ENCODE peak calls at places on chromosomes 12 and 14, in seven cellular contexts. I is thoracic aorta, G is breast epithelium, E is hepatocyte, Q is A673, R is suprapubic skin, N is heart right ventricle. X is an unnamed sample.

GRCh38 chr14:55126089-55126488 is 3.0 kb upstream of the LGALS3 start:
- DNase-seq in R (no peak), I (no peak), E (no peak), Q (no peak), G (no peak), N (no peak), X (no peak)

GRCh38 chr14:106227793-106228192 is 701.4 kb downstream of the TMEM121 start:
- DNase-seq in G (no peak), E (no peak), N (no peak), Q (no peak), I (no peak), R (no peak), X (no peak)

GRCh38 chr12:39287409-39287808 is 155.5 kb downstream of the KIF21A start:
- DNase-seq in G (no peak), R (no peak), Q (no peak), E (no peak), I (no peak), N (no peak), X (no peak)

GRCh38 chr12:5797661-5798060 is 147.4 kb downstream of the ANO2 start:
- DNase-seq in E (no peak), I (no peak), R (no peak), Q (no peak), N (no peak), G (peak; percentile 18), X (no peak)

GRCh38 chr12:1499351-1499750 is 95.0 kb downstream of the FBXL14 start:
- DNase-seq in I (no peak), Q (no peak), N (no peak), G (no peak), R (no peak), E (no peak), X (no peak)

GRCh38 chr14:85934123-85934885 is 404.4 kb downstream of the FLRT2 start:
- DNase-seq in I (no peak), R (no peak), N (no peak), E (no peak), Q (no peak), G (no peak), X (no peak)

GRCh38 chr12:79964100-79964627 is 29.3 kb upstream of the PPP1R12A start:
- DNase-seq in G (no peak), R (no peak), Q (no peak), E (no peak), I (no peak), N (no peak), X (no peak)

GRCh38 chr12:52130695-52131094 is 51.2 kb downstream of the SMIM41 start:
- DNase-seq in G (peak; percentile 15), N (no peak), I (no peak), R (peak; percentile 49), Q (no peak), E (no peak), X (no peak)

GRCh38 chr14:67622675-67623074 is 3.0 kb downstream of the ARG2 start:
- DNase-seq in N (no peak), E (peak; percentile 81), R (no peak), G (no peak), I (no peak), Q (peak; percentile 86), X (peak; percentile 89)

GRCh38 chr12:120584343-120585149 is 3.3 kb upstream of the POP5 start:
- DNase-seq in I (no peak), Q (peak; percentile 52), E (peak; percentile 71), G (peak; percentile 19), N (peak; percentile 61), R (peak; percentile 69), X (no peak)

GRCh38 chr14:65958664-65959562 is 527.3 kb upstream of the CCDC196 start:
- DNase-seq in R (no peak), E (peak; percentile 42), G (no peak), I (no peak), Q (peak; percentile 45), N (no peak), X (no peak)

GRCh38 chr14:45810152-45810872 is 557.3 kb upstream of the MIS18BP1 start:
- DNase-seq in E (peak; percentile 23), Q (peak; percentile 21), N (no peak), I (no peak), G (no peak), R (no peak), X (no peak)
- TF ChIP-seq CTCF in E (peak; percentile 31), Q (peak; percentile 27), N (no peak), I (no peak), G (no peak), R (no peak), X (peak; percentile 34)

DNA sequence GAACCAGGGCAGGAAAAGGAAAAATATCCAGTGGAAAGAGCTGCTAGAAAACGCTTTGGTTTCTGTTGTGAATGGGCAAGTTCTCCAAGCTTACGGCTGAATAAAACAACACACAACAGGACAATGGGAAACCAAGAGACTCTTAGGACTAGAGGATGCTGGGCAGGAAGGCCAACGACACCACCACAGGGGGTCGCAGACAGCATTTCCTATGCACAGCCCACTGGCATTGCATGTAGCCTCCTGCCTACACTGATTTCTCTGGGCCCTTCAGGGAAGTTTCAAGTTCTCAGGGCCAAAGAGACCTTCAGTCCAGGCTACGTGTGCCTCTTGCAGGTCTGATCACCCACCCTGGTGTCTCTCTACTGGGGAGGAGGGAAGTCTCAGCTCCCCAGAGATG is 108.0 kb downstream of the RIMBP2 start:
- DNase-seq in I (no peak), R (no peak), G (no peak), Q (no peak), N (no peak), E (no peak), X (no peak)
- H3K27ac ChIP-seq in I (no peak overlapping the region), R (no peak overlapping the region), G (no peak overlapping the region), Q (no peak overlapping the region), N (no peak overlapping the region), E (no peak overlapping the region), X (no peak overlapping the region)

DNA sequence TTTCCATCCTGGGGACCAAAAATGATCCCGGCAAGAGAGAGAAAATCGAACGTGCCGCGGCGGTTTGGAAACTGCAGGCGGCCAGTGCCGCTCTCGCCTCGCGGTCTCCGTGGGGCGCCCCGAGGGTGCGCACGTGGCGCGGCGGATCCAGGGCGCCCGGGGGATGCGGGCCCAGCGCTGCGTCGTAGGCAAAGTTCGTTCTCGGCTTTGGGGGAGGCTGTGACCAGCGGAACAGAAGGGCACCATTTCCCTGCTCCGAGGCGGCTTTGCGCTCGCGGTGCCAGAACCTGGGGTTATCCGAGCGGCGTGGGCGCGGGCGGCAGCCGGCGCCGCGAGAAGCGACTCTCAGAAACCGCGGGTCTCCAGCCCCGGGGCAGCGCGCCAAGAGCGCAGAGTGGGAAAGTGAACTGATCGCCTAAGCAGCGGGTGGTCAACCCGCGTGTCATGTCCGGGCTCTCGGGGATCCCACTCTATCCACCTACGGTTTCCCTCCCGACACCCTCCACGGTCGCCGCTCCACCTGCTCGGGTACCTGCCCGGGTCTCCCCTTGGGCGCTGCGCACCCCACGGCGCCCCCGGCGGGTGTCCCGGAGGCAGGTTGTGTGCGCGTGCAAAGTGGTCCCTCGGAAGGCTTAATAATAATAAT is 1.1 kb downstream of the ESRRB start:
- DNase-seq in N (no peak), Q (no peak), I (no peak), E (no peak), G (no peak), R (no peak), X (no peak)
- H3K4me3 ChIP-seq in N (peak overlapping the region; percentile 42), Q (peak overlapping the region; percentile 48), I (peak overlapping the region; percentile 62), E (no peak overlapping the region), G (peak overlapping the region; percentile 30), R (peak overlapping the region; percentile 36), X (no peak overlapping the region)

DNA sequence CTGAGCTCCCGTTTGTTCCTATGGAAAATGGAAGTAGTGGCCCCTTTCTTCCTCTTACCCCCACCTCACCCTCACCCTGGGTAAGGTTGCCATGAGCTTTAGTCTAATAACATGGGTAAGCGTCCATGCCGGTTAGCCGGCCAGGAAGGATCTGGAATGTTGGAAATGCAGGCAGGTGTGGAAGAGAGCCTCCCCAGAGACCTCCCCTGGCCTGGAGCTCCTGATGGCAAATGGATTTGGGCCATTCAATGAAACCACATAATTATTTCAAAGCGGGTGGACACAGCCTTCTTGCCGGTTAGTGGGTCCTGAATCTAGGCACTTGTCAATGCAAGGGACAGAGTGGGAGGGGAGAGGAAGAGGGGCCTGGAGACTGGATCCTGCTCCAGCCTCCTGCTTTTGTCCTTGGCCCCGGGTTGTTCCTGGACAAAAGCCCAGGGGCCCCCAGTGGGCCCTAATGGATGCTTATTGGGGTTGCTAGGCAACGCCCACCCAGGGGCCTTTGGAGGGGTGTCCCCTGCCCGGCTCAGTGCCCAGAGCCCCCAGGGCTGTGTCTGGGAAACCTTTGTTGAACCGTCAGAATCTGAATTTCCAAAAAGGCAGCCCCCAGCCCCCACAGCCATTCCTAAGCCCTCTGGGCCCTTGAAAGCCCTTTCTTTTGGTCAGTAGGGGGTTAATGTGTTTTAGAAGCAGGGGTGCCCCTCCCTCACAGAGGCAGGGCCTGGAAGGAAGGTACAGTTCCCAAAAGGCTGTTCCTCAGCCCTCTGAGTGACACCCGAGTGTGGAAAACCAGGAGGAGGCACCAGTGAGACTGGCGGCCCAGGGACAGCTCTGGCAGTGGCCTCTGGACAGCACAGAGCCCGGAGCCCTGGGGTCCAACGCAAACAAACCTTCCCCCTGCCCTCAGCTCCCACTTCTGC is 19.0 kb downstream of the HHIPL1 start:
- DNase-seq in I (no peak), R (no peak), N (no peak), Q (no peak), G (no peak), E (no peak), X (no peak)
- TF ChIP-seq CTCF in I (no peak), R (no peak), N (no peak), Q (no peak), G (no peak), E (no peak), X (no peak)

GRCh38 chr12:108646597-108647190 is 13.0 kb upstream of the SELPLG start:
- DNase-seq in E (no peak), N (no peak), I (no peak), Q (no peak), R (no peak), G (no peak), X (no peak)
- H3K27ac ChIP-seq in E (no peak overlapping the region), N (no peak overlapping the region), I (peak overlapping the region; percentile 10), Q (no peak overlapping the region), R (no peak overlapping the region), G (peak overlapping the region; percentile 22), X (no peak overlapping the region)